ENCODE peak calls at places on chromosomes 2 and 18, in eight cellular contexts. G is H9, D is cardiac muscle cell, V is endothelial cell, I is heart right ventricle, Y is NB4, S is nephron progenitor cell, R is astrocyte. C is an unnamed sample.

GRCh38 chr2:206211657-206212255 is 52.1 kb downstream of the EEF1B2 start:
- DNase-seq in Y (no peak), S (no peak), G (no peak), V (no peak), I (no peak), D (no peak), R (peak), C (peak)

GRCh38 chr18:55419132-55419938 is 168.7 kb downstream of the TCF4 start:
- DNase-seq in G (no peak), D (peak), R (peak), Y (no peak), V (peak), S (no peak), I (no peak), C (no peak)

GRCh38 chr2:1750935-1751767 is 6.8 kb upstream of the PXDN start:
- DNase-seq in Y (peak), V (peak), G (peak), S (peak), I (peak), R (peak), D (peak), C (peak)

GRCh38 chr18:26480897-26481795 is 67.2 kb downstream of the KCTD1 start:
- DNase-seq in V (no peak), Y (no peak), I (no peak), R (peak), S (no peak), D (no peak), G (no peak), C (peak)

GRCh38 chr2:202376460-202377307 is 557 bp downstream of the BMPR2 start:
- DNase-seq in D (no peak), G (no peak), S (peak), I (peak), R (peak), Y (peak), V (peak), C (peak)

GRCh38 chr2:202009019-202009481 is 24.6 kb upstream of the FZD7 start:
- DNase-seq in S (no peak), R (no peak), I (no peak), Y (no peak), V (no peak), D (no peak), G (no peak), C (no peak)

GRCh38 chr2:227703961-227704360 is 13.9 kb downstream of the SLC19A3 start:
- DNase-seq in Y (peak), G (no peak), V (no peak), S (no peak), R (peak), I (no peak), D (no peak), C (peak)

GRCh38 chr2:224308267-224308911 is 93.5 kb downstream of the FAM124B start:
- DNase-seq in G (no peak), R (no peak), S (no peak), Y (no peak), I (no peak), V (no peak), D (peak), C (no peak)

GRCh38 chr18:54020971-54021370 is 203.5 kb downstream of the MBD2 start:
- DNase-seq in I (no peak), Y (no peak), G (no peak), R (no peak), V (no peak), D (no peak), S (no peak), C (no peak)

GRCh38 chr2:182113334-182113733 is 127.7 kb downstream of the PPP1R1C start:
- DNase-seq in G (no peak), I (no peak), R (no peak), S (no peak), V (no peak), Y (no peak), D (no peak), C (no peak)

GRCh38 chr2:143575340-143575739 is 446.1 kb downstream of the ARHGAP15 start:
- DNase-seq in I (no peak), D (peak), Y (peak), R (no peak), S (no peak), V (no peak), G (no peak), C (no peak)

GRCh38 chr2:219612605-219613286 is 14.7 kb upstream of the SLC4A3 start:
- DNase-seq in Y (no peak), R (no peak), G (no peak), I (no peak), D (peak), S (no peak), V (no peak), C (no peak)

GRCh38 chr2:96359310-96359709 is 23.7 kb downstream of the NCAPH start:
- DNase-seq in G (no peak), R (no peak), D (no peak), S (no peak), I (peak), V (no peak), Y (peak), C (no peak)

GRCh38 chr2:96847586-96847985 is 3.8 kb upstream of the ANKRD23 start:
- DNase-seq in R (no peak), Y (peak), D (no peak), V (no peak), I (no peak), S (no peak), G (peak), C (no peak)

GRCh38 chr2:166104773-166105172 is 23.0 kb downstream of the SCN1A start:
- DNase-seq in I (no peak), S (no peak), D (no peak), V (no peak), R (no peak), Y (no peak), G (no peak), C (no peak)

GRCh38 chr18:8406486-8407250 is 202.6 kb upstream of the RAB12 start:
- DNase-seq in D (no peak), I (no peak), S (no peak), R (no peak), G (no peak), V (no peak), Y (no peak), C (no peak)

GRCh38 chr18:63439334-63439733 is 17.1 kb upstream of the VPS4B start:
- DNase-seq in G (peak), R (peak), D (peak), Y (peak), I (no peak), S (peak), V (peak), C (no peak)

GRCh38 chr2:128779301-128780095 is 460.8 kb upstream of the HS6ST1 start:
- DNase-seq in D (peak), Y (no peak), S (no peak), I (no peak), G (peak), V (no peak), R (no peak), C (no peak)

GRCh38 chr2:158664987-158665386 is 130.1 kb upstream of the DAPL1 start:
- DNase-seq in R (peak), G (no peak), I (no peak), V (no peak), S (no peak), Y (no peak), D (no peak), C (no peak)

GRCh38 chr2:46643493-46643892 is 164.1 kb downstream of the TMEM247 start:
- DNase-seq in Y (peak), I (no peak), V (no peak), G (no peak), R (no peak), S (no peak), D (no peak), C (no peak)
- TF ChIP-seq CTCF in Y (peak), I (no peak), V (no peak), G (peak), R (peak), S (no peak), D (peak), C (no peak)

DNA sequence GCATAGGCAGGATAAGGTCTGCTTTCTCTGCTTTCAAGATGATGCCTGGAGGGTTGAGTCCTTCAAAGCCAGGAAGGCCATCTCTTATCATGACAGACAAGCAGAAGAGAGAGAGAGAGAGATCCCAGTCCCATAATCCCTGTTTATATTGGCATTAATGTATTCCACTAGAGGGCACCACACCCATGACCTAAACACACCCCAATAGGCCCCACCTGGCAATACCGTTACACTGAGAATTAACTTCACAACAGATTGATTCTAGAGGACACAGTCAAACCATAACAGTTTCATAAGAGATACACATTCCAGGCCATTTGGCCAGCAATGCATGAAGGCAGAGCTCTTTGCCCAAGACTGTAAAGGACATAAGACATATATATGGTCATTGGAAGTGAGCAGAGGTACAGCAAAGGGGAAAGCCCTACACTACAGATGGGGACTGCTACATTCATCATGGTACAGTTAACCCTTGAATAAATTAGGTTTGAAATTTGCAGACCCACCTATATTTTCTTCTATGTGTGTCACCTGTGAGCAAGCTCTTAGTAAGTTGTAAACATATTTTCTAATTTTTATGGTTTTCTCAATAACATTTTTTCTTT is 1516.1 kb downstream of the RPIA start:
- DNase-seq in G (no peak), R (no peak), I (no peak), Y (peak), V (no peak), S (no peak), D (peak), C (no peak)
- TF ChIP-seq CTCF in G (peak), R (no peak), I (no peak), Y (peak), V (no peak), S (no peak), D (peak), C (peak)

GRCh38 chr18:48713302-48713701 is 174.5 kb downstream of the CTIF start:
- DNase-seq in G (no peak), D (no peak), Y (no peak), R (no peak), V (no peak), S (no peak), I (peak), C (no peak)
- TF ChIP-seq CTCF in G (no peak), D (no peak), Y (no peak), R (no peak), V (no peak), S (no peak), I (no peak), C (no peak)

GRCh38 chr2:190344275-190344827 is 962 bp downstream of the INPP1 start:
- DNase-seq in Y (peak), S (no peak), D (no peak), R (no peak), I (no peak), G (no peak), V (no peak), C (no peak)
- TF ChIP-seq CTCF in Y (peak), S (peak), D (peak), R (peak), I (peak), G (peak), V (no peak), C (peak)

DNA sequence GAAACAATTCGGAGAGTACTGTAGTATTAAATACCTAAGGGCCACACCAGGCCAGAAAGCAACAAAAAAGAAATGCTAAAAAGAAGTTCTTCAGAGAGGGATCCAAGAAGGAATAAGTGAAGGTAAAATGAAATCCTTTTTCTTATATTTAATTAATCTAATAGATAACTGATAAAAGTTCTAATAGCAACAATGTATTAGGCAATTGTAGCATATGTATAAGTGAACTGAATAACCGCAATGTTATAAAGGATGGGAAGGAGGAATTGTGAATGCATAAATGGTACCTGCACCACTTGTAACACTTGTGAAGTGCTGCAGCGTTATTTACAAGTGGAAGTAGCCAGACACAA is 21.8 kb downstream of the TMSB10 start:
- DNase-seq in S (no peak), V (no peak), Y (no peak), I (no peak), D (no peak), G (no peak), R (no peak), C (no peak)
- TF ChIP-seq CTCF in S (peak), V (no peak), Y (no peak), I (no peak), D (no peak), G (no peak), R (no peak), C (no peak)

GRCh38 chr2:113370030-113370429 is 67.5 kb upstream of the ZNG1B start:
- DNase-seq in R (no peak), V (no peak), D (no peak), I (no peak), S (no peak), Y (no peak), G (no peak), C (no peak)

GRCh38 chr2:113376248-113376934 is 61.1 kb upstream of the ZNG1B start:
- DNase-seq in I (no peak), D (no peak), G (no peak), V (no peak), R (no peak), S (no peak), Y (no peak), C (no peak)

DNA sequence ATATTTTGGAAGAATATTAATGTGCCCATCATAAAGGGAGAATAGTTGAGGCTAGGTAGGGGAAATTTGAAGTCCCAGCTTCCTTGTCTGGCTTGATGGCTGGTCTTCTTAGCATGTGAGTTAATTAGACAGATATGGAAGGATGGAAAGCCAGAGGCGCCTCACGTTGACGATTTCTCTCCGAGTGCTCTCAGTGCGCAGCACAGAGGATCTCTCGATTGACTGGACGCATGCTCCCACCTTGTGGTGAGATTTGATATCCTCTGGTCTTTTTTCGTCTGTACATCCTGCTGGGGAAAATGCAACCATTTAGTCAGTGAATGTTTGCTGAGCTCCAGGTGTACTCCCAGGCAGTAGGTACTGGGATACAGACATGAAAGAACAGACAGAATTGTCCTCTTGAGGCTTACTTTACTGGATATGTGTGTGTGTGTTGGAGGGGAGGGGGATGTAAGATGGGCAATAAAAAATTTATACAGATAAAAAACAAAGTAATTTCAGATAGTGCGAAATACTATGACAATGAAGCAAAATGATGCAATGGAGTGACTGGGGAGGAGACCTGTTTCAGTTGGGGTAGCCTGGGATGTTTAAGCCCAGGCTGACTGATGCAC is 66.9 kb upstream of the ZNG1B start:
- DNase-seq in Y (peak), I (peak), G (peak), D (peak), V (peak), R (peak), S (peak), C (peak)
- TF ChIP-seq CTCF in Y (peak), I (peak), G (peak), D (peak), V (peak), R (peak), S (peak), C (peak)

GRCh38 chr2:233976087-233976486 is 58.9 kb downstream of the TRPM8 start:
- DNase-seq in I (no peak), D (no peak), V (no peak), R (no peak), S (no peak), Y (no peak), G (no peak), C (no peak)

GRCh38 chr2:233974530-233975071 is 57.4 kb downstream of the TRPM8 start:
- DNase-seq in R (peak), I (peak), Y (peak), G (no peak), V (no peak), S (no peak), D (no peak), C (peak)

GRCh38 chr2:233977296-233977837 is 60.2 kb downstream of the TRPM8 start:
- DNase-seq in S (no peak), G (no peak), I (no peak), D (no peak), R (no peak), Y (no peak), V (no peak), C (no peak)

GRCh38 chr2:233979748-233980147 is 62.6 kb downstream of the TRPM8 start:
- DNase-seq in G (no peak), D (no peak), I (no peak), Y (no peak), S (no peak), V (no peak), R (no peak), C (no peak)

GRCh38 chr2:233976690-233977294 is 59.6 kb downstream of the TRPM8 start:
- DNase-seq in I (no peak), D (peak), R (peak), V (peak), G (no peak), S (peak), Y (peak), C (peak)
- TF ChIP-seq CTCF in I (no peak), D (peak), R (peak), V (no peak), G (peak), S (peak), Y (peak), C (peak)